ENCODE peak calls at places on chromosomes 12 and 14, in four cellular contexts. One of them, this sample, is unnamed.

GRCh38 chr12:132585177-132585576 is 25.2 kb downstream of the LRCOL1 start:
- DNase-seq in skeletal muscle cell: no peak
- DNase-seq in GM04504: no peak
- DNase-seq in HFF-Myc: no peak
- DNase-seq in this sample: no peak

GRCh38 chr12:41433460-41433859 is 245.3 kb downstream of the PDZRN4 start:
- DNase-seq in skeletal muscle cell: no peak
- DNase-seq in GM04504: no peak
- DNase-seq in HFF-Myc: no peak
- DNase-seq in this sample: no peak

GRCh38 chr12:100504820-100505219 is 31.2 kb downstream of the NR1H4 start:
- DNase-seq in HFF-Myc: no peak
- DNase-seq in skeletal muscle cell: no peak
- DNase-seq in GM04504: no peak
- DNase-seq in this sample: no peak

GRCh38 chr14:51750542-51750941 is 98.8 kb downstream of the FRMD6 start:
- DNase-seq in HFF-Myc: no peak
- DNase-seq in skeletal muscle cell: no peak
- DNase-seq in GM04504: no peak
- DNase-seq in this sample: no peak

GRCh38 chr14:50961606-50962259 is 17.4 kb upstream of the PYGL start:
- DNase-seq in HFF-Myc: peak; percentile 91
- DNase-seq in GM04504: peak; percentile 84
- DNase-seq in skeletal muscle cell: peak; percentile 80
- DNase-seq in this sample: peak; percentile 91

GRCh38 chr14:100593751-100594624 is 6.8 kb upstream of the BEGAIN start:
- DNase-seq in GM04504: no peak
- DNase-seq in HFF-Myc: no peak
- DNase-seq in skeletal muscle cell: no peak
- DNase-seq in this sample: no peak

GRCh38 chr14:61636792-61637191 is 58.5 kb upstream of the HIF1A start:
- DNase-seq in skeletal muscle cell: no peak
- DNase-seq in HFF-Myc: no peak
- DNase-seq in GM04504: no peak
- DNase-seq in this sample: no peak

GRCh38 chr12:59651230-59651920 is 55.5 kb downstream of the SLC16A7 start:
- DNase-seq in GM04504: no peak
- DNase-seq in HFF-Myc: no peak
- DNase-seq in skeletal muscle cell: no peak
- DNase-seq in this sample: peak; percentile 36

GRCh38 chr12:121443193-121443829 is 43.4 kb downstream of the RNF34 start:
- DNase-seq in HFF-Myc: peak; percentile 35
- DNase-seq in GM04504: peak; percentile 56
- DNase-seq in skeletal muscle cell: peak; percentile 7
- DNase-seq in this sample: no peak

GRCh38 chr12:953776-954175 is 4.3 kb upstream of the RAD52 start:
- DNase-seq in skeletal muscle cell: peak; percentile 4
- DNase-seq in HFF-Myc: no peak
- DNase-seq in GM04504: peak; percentile 46
- DNase-seq in this sample: no peak

GRCh38 chr14:24397639-24398297 is 1.0 kb upstream of the NYNRIN start:
- DNase-seq in GM04504: no peak
- DNase-seq in skeletal muscle cell: no peak
- DNase-seq in HFF-Myc: no peak
- DNase-seq in this sample: no peak

GRCh38 chr12:119802472-119802871 is 74.6 kb downstream of the CIT start:
- DNase-seq in skeletal muscle cell: peak; percentile 35
- DNase-seq in GM04504: peak; percentile 70
- DNase-seq in HFF-Myc: no peak
- DNase-seq in this sample: no peak

GRCh38 chr14:33073023-33073422 is 134.3 kb downstream of the NPAS3 start:
- DNase-seq in skeletal muscle cell: no peak
- DNase-seq in GM04504: no peak
- DNase-seq in HFF-Myc: no peak
- DNase-seq in this sample: no peak